ENCODE peak calls at places on chromosome 3, in seven cellular contexts. K is neuronal stem cell, C is H9, T is IMR-90, N is mesendoderm, Z is mesenchymal stem cell, W is H1. Y is an unnamed sample.

GRCh38 chr3:155101398-155101797 is 21.3 kb downstream of the MME start:
- DNase-seq in K (no peak), C (no peak), T (peak; percentile 81), N (no peak), Z (peak; percentile 79), W (no peak), Y (no peak)

GRCh38 chr3:108662141-108662738 is 72.7 kb downstream of the DZIP3 start:
- DNase-seq in K (peak; percentile 48), C (no peak), T (peak; percentile 83), N (peak; percentile 49), Z (peak; percentile 68), W (no peak), Y (peak; percentile 14)

GRCh38 chr3:6571448-6571847 is 289.5 kb upstream of the GRM7 start:
- DNase-seq in K (no peak), C (no peak), T (no peak), N (no peak), Z (no peak), W (no peak), Y (no peak)

GRCh38 chr3:132268956-132269355 is 48.3 kb upstream of the ACP3 start:
- DNase-seq in K (no peak), C (peak; percentile 69), T (peak; percentile 35), N (peak; percentile 79), Z (peak; percentile 45), W (no peak), Y (peak; percentile 54)

GRCh38 chr3:23161308-23161707 is 41.8 kb upstream of the UBE2E2 start:
- DNase-seq in K (no peak), C (no peak), T (no peak), N (no peak), Z (no peak), W (no peak), Y (no peak)

GRCh38 chr3:97421565-97421964 is 343.0 kb upstream of the ARL6 start:
- DNase-seq in K (no peak), C (no peak), T (no peak), N (no peak), Z (no peak), W (no peak), Y (no peak)

GRCh38 chr3:126834596-126835471 is 130.8 kb downstream of the CHCHD6 start:
- DNase-seq in K (no peak), C (no peak), T (no peak), N (peak; percentile 59), Z (no peak), W (no peak), Y (no peak)

GRCh38 chr3:64957639-64958038 is 269.8 kb upstream of the ADAMTS9 start:
- DNase-seq in K (no peak), C (no peak), T (no peak), N (no peak), Z (no peak), W (no peak), Y (no peak)

GRCh38 chr3:7788881-7789280 is 712.7 kb upstream of the LMCD1 start:
- DNase-seq in K (no peak), C (peak; percentile 33), T (no peak), N (no peak), Z (no peak), W (no peak), Y (no peak)

GRCh38 chr3:123148772-123149171 is 53.0 kb upstream of the SEC22A start:
- DNase-seq in K (no peak), C (no peak), T (no peak), N (no peak), Z (no peak), W (no peak), Y (no peak)

GRCh38 chr3:123150449-123150954 is 51.2 kb upstream of the SEC22A start:
- DNase-seq in K (no peak), C (peak; percentile 16), T (no peak), N (peak; percentile 63), Z (no peak), W (no peak), Y (no peak)

GRCh38 chr3:123151251-123151705 is 50.5 kb upstream of the SEC22A start:
- DNase-seq in K (no peak), C (peak; percentile 15), T (no peak), N (no peak), Z (no peak), W (no peak), Y (no peak)

GRCh38 chr3:123149525-123149924 is 52.2 kb upstream of the SEC22A start:
- DNase-seq in K (no peak), C (no peak), T (no peak), N (no peak), Z (no peak), W (no peak), Y (no peak)

GRCh38 chr3:123147754-123148535 is 53.8 kb upstream of the SEC22A start:
- DNase-seq in K (no peak), C (no peak), T (no peak), N (no peak), Z (no peak), W (no peak), Y (no peak)
- H2BK120ac ChIP-seq in K (no peak overlapping the region), C (no peak overlapping the region), T (no peak overlapping the region), N (no peak overlapping the region), Z (no peak overlapping the region), W (no peak overlapping the region), Y (no peak overlapping the region)

GRCh38 chr3:102205647-102206046 is 229.2 kb upstream of the ZPLD1 start:
- DNase-seq in K (no peak), C (no peak), T (no peak), N (no peak), Z (no peak), W (no peak), Y (no peak)

GRCh38 chr3:102206506-102207145 is 228.2 kb upstream of the ZPLD1 start:
- DNase-seq in K (no peak), C (no peak), T (peak; percentile 79), N (peak; percentile 36), Z (peak; percentile 86), W (no peak), Y (no peak)

DNA sequence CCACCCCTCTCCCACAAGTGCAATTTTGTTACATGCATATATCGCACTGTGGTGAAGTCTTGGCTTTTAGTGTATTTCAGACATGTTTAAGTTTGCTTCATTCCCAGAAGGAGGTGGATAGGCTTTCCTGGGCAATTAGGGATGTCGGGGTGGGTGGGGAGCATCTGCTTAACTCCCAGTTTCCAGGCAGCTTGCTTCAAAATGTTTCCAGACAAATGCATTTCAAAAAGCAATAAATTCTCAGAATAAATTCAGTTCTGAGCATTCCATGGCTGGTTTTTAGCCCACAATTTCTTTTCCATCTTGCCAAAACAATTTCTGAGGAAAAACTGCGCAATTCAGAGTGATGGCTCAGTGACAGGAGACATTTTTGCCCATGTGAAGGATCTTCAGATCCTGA is 227.6 kb upstream of the ZPLD1 start:
- DNase-seq in K (no peak), C (no peak), T (no peak), N (no peak), Z (no peak), W (no peak), Y (no peak)
- H2BK5ac ChIP-seq in K (no peak overlapping the region), C (no peak overlapping the region), T (peak overlapping the region; percentile 51), N (no peak overlapping the region), Z (no peak overlapping the region), W (no peak overlapping the region), Y (no peak overlapping the region)

GRCh38 chr3:63685340-63685739 is 32.9 kb downstream of the SNTN start:
- DNase-seq in K (no peak), C (no peak), T (no peak), N (no peak), Z (no peak), W (no peak), Y (no peak)

GRCh38 chr3:63687569-63688233 is 35.2 kb downstream of the SNTN start:
- DNase-seq in K (peak; percentile 91), C (no peak), T (no peak), N (peak; percentile 13), Z (no peak), W (no peak), Y (no peak)

GRCh38 chr3:63693351-63693750 is 40.9 kb downstream of the SNTN start:
- DNase-seq in K (no peak), C (no peak), T (no peak), N (no peak), Z (no peak), W (no peak), Y (peak; percentile 34)

GRCh38 chr3:63684081-63684480 is 31.6 kb downstream of the SNTN start:
- DNase-seq in K (no peak), C (no peak), T (no peak), N (no peak), Z (no peak), W (no peak), Y (peak; percentile 83)

DNA sequence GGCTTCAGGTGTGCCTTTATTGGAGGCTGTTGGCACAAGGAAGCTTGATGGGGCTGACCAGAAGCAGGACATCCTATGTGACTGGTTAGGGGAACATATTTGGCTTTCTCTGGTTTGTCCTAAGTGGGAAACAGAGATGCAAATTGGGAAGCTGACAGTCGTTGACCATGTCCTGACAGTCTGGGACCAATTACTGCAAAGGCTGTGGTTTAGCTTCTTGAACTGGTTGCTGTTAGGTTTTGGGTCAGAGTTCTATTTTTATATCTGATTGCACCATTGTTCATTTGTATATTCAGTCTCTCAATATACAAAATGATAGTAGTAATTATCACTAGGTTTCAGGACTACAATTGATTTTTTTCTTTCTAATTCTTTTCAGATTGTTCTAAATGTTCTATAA is 36.8 kb downstream of the SNTN start:
- DNase-seq in K (no peak), C (no peak), T (no peak), N (no peak), Z (no peak), W (no peak), Y (no peak)
- H2BK120ac ChIP-seq in K (no peak overlapping the region), C (no peak overlapping the region), T (no peak overlapping the region), N (no peak overlapping the region), Z (no peak overlapping the region), W (no peak overlapping the region), Y (no peak overlapping the region)

GRCh38 chr3:170579646-170580045 is 6.2 kb downstream of the SLC7A14 start:
- DNase-seq in K (no peak), C (no peak), T (no peak), N (peak; percentile 79), Z (no peak), W (no peak), Y (no peak)
- H2BK5ac ChIP-seq in K (no peak overlapping the region), C (no peak overlapping the region), T (no peak overlapping the region), N (no peak overlapping the region), Z (no peak overlapping the region), W (no peak overlapping the region), Y (no peak overlapping the region)

GRCh38 chr3:171838218-171838720 is 4.9 kb upstream of the TMEM212 start:
- DNase-seq in K (no peak), C (no peak), T (peak; percentile 78), N (peak; percentile 16), Z (peak; percentile 88), W (no peak), Y (peak; percentile 34)

GRCh38 chr3:171835613-171836012 is 7.5 kb upstream of the TMEM212 start:
- DNase-seq in K (no peak), C (no peak), T (no peak), N (no peak), Z (no peak), W (no peak), Y (no peak)

GRCh38 chr3:171839270-171839669 is 3.9 kb upstream of the TMEM212 start:
- DNase-seq in K (no peak), C (no peak), T (no peak), N (no peak), Z (no peak), W (no peak), Y (no peak)

GRCh38 chr3:171836836-171837235 is 6.3 kb upstream of the TMEM212 start:
- DNase-seq in K (no peak), C (no peak), T (no peak), N (no peak), Z (no peak), W (no peak), Y (no peak)

DNA sequence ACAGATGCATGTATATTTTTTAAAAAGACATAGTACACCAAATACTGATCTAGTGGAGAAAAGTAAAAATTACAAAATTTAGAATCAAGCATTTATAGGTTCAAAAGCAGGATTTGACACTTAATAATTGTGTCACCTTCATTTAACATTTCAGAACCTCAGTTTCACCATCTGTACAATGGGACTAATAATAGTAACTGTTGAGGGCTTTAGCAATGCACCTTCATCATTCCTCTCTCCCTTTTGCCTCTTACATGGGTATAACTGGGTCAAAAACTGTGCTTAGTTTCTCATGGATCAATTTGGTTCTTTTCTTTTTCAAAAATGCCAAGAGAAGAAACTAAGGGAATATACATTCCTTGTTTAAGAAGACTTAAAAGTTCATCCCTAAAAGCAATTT is 5.5 kb upstream of the TMEM212 start:
- DNase-seq in K (no peak), C (no peak), T (no peak), N (no peak), Z (no peak), W (no peak), Y (no peak)
- H2BK120ac ChIP-seq in K (no peak overlapping the region), C (no peak overlapping the region), T (peak overlapping the region; percentile 68), N (no peak overlapping the region), Z (no peak overlapping the region), W (no peak overlapping the region), Y (no peak overlapping the region)